ENCODE peak calls at places on chromosome 7, in four cellular contexts. R, H, B and J are unnamed samples.

GRCh38 chr7:43534110-43534509 is 48.8 kb upstream of the STK17A start:
- DNase-seq in R (no peak), H (no peak), B (no peak), J (no peak)

GRCh38 chr7:132709971-132710567 is 133.8 kb upstream of the PLXNA4 start:
- DNase-seq in R (peak; percentile 53), B (peak; percentile 74), H (no peak), J (no peak)

GRCh38 chr7:151382079-151382885 is 27.6 kb downstream of the WDR86 start:
- DNase-seq in B (no peak), H (no peak), R (no peak), J (no peak)

GRCh38 chr7:95579318-95579717 is 17.0 kb downstream of the PDK4 start:
- DNase-seq in H (no peak), R (no peak), B (no peak), J (no peak)

GRCh38 chr7:77258014-77258413 is 58.4 kb upstream of the FGL2 start:
- DNase-seq in H (no peak), R (no peak), B (peak; percentile 76), J (no peak)

GRCh38 chr7:133330085-133330484 is 77.2 kb downstream of the EXOC4 start:
- DNase-seq in B (no peak), R (no peak), H (no peak), J (no peak)

GRCh38 chr7:32905175-32905662 is 13.7 kb upstream of the KBTBD2 start:
- DNase-seq in R (no peak), H (peak; percentile 85), B (peak; percentile 59), J (no peak)

GRCh38 chr7:38890597-38890996 is 18.4 kb downstream of the VPS41 start:
- DNase-seq in B (no peak), H (no peak), R (no peak), J (no peak)

GRCh38 chr7:77238703-77239136 is 39.1 kb upstream of the FGL2 start:
- DNase-seq in B (no peak), H (no peak), R (no peak), J (no peak)

GRCh38 chr7:95772771-95773581 is 622 bp downstream of the DYNC1I1 start:
- DNase-seq in R (no peak), B (no peak), H (no peak), J (no peak)

GRCh38 chr7:37726022-37726421 is 42.5 kb downstream of the GPR141 start:
- DNase-seq in R (no peak), H (no peak), B (no peak), J (no peak)

GRCh38 chr7:22350466-22351328 is 6.3 kb downstream of the RAPGEF5 start:
- DNase-seq in H (no peak), R (peak; percentile 31), B (peak; percentile 76), J (no peak)

GRCh38 chr7:141374425-141374824 is 176.8 kb upstream of the AGK start:
- DNase-seq in B (no peak), H (peak; percentile 48), R (no peak), J (no peak)

GRCh38 chr7:101985646-101986199 is 168.3 kb downstream of the CUX1 start:
- DNase-seq in B (no peak), H (no peak), R (peak; percentile 56), J (no peak)

GRCh38 chr7:140326116-140326928 is 72.0 kb downstream of the SLC37A3 start:
- DNase-seq in B (peak; percentile 61), H (no peak), R (peak; percentile 60), J (no peak)

GRCh38 chr7:86837235-86837634 is 193.5 kb downstream of the GRM3 start:
- DNase-seq in B (no peak), H (no peak), R (no peak), J (no peak)

GRCh38 chr7:43763183-43763582 is 4.7 kb downstream of the BLVRA start:
- DNase-seq in B (no peak), R (no peak), H (peak; percentile 66), J (no peak)

GRCh38 chr7:47401571-47402570 is 180.0 kb downstream of the TNS3 start:
- DNase-seq in B (no peak), R (no peak), H (no peak), J (no peak)

GRCh38 chr7:150778738-150779301 is 21.3 kb downstream of the TMEM176B start:
- DNase-seq in H (no peak), B (peak; percentile 76), R (peak; percentile 69), J (no peak)

GRCh38 chr7:158094671-158095256 is 492.9 kb downstream of the PTPRN2 start:
- DNase-seq in H (peak; percentile 54), B (no peak), R (no peak), J (peak; percentile 45)

GRCh38 chr7:121531175-121532070 is 135.3 kb upstream of the FAM3C start:
- DNase-seq in B (peak; percentile 21), R (no peak), H (no peak), J (no peak)

GRCh38 chr7:36207451-36208291 is 54.6 kb downstream of the EEPD1 start:
- DNase-seq in H (no peak), B (peak; percentile 70), R (no peak), J (no peak)

GRCh38 chr7:73828107-73828803 is 2.5 kb upstream of the CLDN4 start:
- DNase-seq in B (peak; percentile 57), H (no peak), R (no peak), J (no peak)

GRCh38 chr7:105222953-105223352 is 165.8 kb downstream of the SRPK2 start:
- DNase-seq in B (no peak), H (no peak), R (no peak), J (no peak)

GRCh38 chr7:74690474-74690873 is 33.0 kb downstream of the GTF2I start:
- DNase-seq in R (no peak), B (no peak), H (peak; percentile 57), J (no peak)

GRCh38 chr7:15334524-15335269 is 227.1 kb downstream of the AGMO start:
- DNase-seq in B (no peak), H (no peak), R (no peak), J (no peak)

GRCh38 chr7:142853739-142854504 is 954 bp upstream of the EPHB6 start:
- DNase-seq in B (peak; percentile 57), R (peak; percentile 80), H (no peak), J (no peak)

GRCh38 chr7:32518534-32519140 is 23.3 kb downstream of the AVL9 start:
- DNase-seq in B (no peak), R (peak; percentile 77), H (no peak), J (no peak)

GRCh38 chr7:66076459-66077329 is 1.1 kb downstream of the ASL start:
- DNase-seq in B (no peak), R (peak; percentile 21), H (no peak), J (no peak)

GRCh38 chr7:18610331-18610948 is 114.9 kb downstream of the HDAC9 start:
- DNase-seq in B (peak; percentile 18), R (peak; percentile 46), H (no peak), J (no peak)
- TF ChIP-seq CTCF in B (peak; percentile 76), R (peak; percentile 87), H (peak; percentile 43), J (peak; percentile 74)

DNA sequence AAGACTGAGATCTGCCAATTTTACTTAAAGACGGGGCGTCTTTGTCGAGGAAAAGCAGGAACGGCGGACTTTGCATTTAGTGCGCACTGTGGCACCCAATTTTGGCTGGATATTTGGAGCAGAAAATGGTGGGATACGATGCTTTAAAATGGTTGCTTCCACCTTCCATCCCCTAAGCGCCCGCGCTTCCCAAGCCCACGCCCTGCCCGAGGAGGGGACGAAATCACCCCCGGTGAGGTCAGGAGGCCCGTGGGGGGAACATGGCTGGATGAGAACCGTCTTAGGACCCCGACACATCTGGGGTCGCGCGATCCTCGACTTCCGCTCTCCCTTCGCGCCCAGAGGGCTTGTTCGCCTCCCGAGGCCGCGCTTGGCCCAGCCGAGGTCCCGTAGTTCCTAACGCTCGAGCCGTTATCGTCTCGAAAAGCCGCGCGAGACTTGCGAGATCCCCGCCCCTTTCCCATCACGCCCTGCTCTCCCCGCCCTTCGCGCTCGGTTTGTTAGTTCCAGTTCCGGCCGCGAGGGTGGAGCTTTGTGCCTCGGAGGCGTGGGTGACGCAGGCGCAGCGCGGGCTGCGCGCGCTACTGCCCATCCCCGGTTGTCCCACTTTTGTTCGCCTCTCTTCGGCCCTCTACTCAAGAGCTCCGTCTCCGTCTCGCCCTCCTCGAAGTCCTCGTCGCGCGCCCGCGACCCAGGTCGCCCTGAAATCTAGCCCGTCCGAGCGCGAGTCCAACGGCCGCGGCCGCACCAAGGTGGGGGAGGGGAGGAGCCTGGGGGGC is at the start of gene SRRT:
- DNase-seq in B (peak; percentile 97), R (peak; percentile 99), H (peak; percentile 99), J (peak; percentile 98)
- TF ChIP-seq CTCF in B (peak; percentile 41), R (no peak), H (peak; percentile 43), J (peak; percentile 69)

DNA sequence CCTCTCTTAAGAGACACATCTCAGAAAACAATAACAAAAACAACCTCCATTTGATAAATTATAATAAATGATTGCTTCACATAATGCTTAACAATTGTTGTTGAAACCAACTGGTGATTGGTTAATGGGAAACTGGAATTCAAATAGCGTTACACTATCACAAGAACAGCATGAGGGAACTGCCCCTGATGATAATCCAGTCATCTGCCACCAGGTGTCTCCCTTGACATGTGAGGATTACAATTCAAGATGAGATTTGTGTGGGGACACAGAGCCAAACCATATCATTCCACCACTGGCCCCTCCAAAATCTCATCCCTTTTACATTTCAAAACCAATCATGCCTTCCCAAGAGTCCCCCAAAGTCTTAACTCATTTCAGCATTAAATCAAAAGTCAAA is 375.9 kb downstream of the BMPER start:
- DNase-seq in H (no peak), R (peak; percentile 1), B (no peak), J (no peak)
- TF ChIP-seq CTCF in H (peak; percentile 30), R (peak; percentile 49), B (peak; percentile 15), J (no peak)

DNA sequence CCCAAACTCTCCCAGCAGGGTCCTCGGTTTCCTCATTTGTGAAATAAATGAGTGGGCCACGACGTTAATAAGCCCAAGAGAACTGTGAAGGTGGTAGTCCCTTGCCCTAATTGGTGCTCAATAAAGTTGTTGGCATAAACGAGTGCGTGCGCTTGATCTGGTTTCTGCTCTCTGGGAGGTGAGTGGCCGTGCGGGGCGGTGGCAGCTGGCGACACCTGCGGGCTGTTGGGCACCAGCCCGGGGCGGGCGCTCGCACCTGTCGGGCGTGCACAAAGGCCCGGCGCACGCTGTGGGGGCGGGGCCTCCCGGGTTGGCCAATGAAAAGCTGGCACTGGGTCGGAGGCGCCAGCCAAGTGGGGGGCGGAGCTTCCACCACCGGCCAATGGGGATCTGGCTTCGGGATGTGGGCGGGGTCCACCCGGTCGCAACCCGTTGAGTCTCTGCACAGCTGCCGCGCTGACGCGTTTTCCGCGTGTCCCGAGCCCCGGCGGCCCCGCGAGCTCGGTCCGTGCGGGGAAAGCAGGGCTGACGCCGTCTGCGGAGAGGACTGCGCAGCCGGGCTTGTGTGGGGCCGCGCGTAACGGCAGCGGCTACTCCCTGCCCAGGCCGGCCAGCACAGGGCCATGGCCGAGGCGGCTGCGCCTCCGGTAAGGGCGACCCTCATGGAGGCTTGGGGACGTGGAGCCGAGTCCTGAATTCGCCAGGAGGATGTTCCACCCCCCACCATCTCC is 23.0 kb downstream of the ZNF783 start:
- DNase-seq in H (peak; percentile 97), R (peak; percentile 97), B (peak; percentile 88), J (peak; percentile 95)
- TF ChIP-seq CTCF in H (no peak), R (peak; percentile 61), B (no peak), J (no peak)